ENCODE peak calls at places on chromosomes 12 and 14, in six cellular contexts. T, N, J, M, I and Q are unnamed samples.

GRCh38 chr14:95446470-95446869 is 70.0 kb downstream of the SYNE3 start:
- DNase-seq in T (no peak), N (no peak), J (no peak), M (no peak), I (no peak), Q (no peak)

GRCh38 chr14:28406181-28406580 is 360.4 kb upstream of the FOXG1 start:
- DNase-seq in T (no peak), N (no peak), J (no peak), M (no peak), I (no peak), Q (no peak)

GRCh38 chr12:79206871-79207270 is 342.3 kb downstream of the SYT1 start:
- DNase-seq in T (no peak), N (no peak), J (no peak), M (no peak), I (no peak), Q (no peak)

GRCh38 chr14:52025952-52026510 is 36.7 kb downstream of the RTRAF start:
- DNase-seq in T (peak), N (no peak), J (no peak), M (no peak), I (no peak), Q (no peak)

GRCh38 chr14:70563869-70564268 is 29.1 kb upstream of the ADAM20 start:
- DNase-seq in T (no peak), N (no peak), J (no peak), M (no peak), I (no peak), Q (no peak)

GRCh38 chr12:95262808-95263207 is 45.2 kb downstream of the VEZT start:
- DNase-seq in T (peak), N (no peak), J (no peak), M (no peak), I (no peak), Q (no peak)

GRCh38 chr12:7788316-7788689 is 899 bp upstream of the NANOG start:
- DNase-seq in T (no peak), N (no peak), J (no peak), M (no peak), I (no peak), Q (no peak)

GRCh38 chr12:58081488-58081887 is 140.1 kb downstream of the ATP23 start:
- DNase-seq in T (no peak), N (no peak), J (no peak), M (no peak), I (no peak), Q (no peak)

GRCh38 chr12:99907210-99907609 is 77.5 kb downstream of the ANKS1B start:
- DNase-seq in T (no peak), N (peak), J (no peak), M (no peak), I (no peak), Q (no peak)

GRCh38 chr12:50103767-50104321 is at the start of gene GPD1:
- DNase-seq in T (peak), N (peak), J (no peak), M (peak), I (no peak), Q (peak)

GRCh38 chr12:26736563-26737486 is 96.2 kb downstream of the ITPR2 start:
- DNase-seq in T (peak), N (no peak), J (no peak), M (peak), I (no peak), Q (no peak)

GRCh38 chr12:90515199-90516175 is 439.5 kb downstream of the CCER1 start:
- DNase-seq in T (peak), N (no peak), J (no peak), M (no peak), I (peak), Q (no peak)

GRCh38 chr12:48220701-48221100 is 17.6 kb upstream of the OR10AD1 start:
- DNase-seq in T (no peak), N (no peak), J (no peak), M (no peak), I (no peak), Q (no peak)

GRCh38 chr14:105842105-105842504 is 315.7 kb downstream of the TMEM121 start:
- DNase-seq in T (no peak), N (no peak), J (no peak), M (no peak), I (no peak), Q (no peak)

GRCh38 chr14:67461341-67461985 is 27.1 kb downstream of the TMEM229B start:
- DNase-seq in T (peak), N (no peak), J (no peak), M (no peak), I (no peak), Q (no peak)

GRCh38 chr12:93857279-93857894 is 180.2 kb downstream of the CRADD start:
- DNase-seq in T (peak), N (no peak), J (no peak), M (no peak), I (no peak), Q (no peak)

GRCh38 chr14:56794088-56794556 is 16.2 kb downstream of the OTX2 start:
- DNase-seq in T (no peak), N (no peak), J (no peak), M (no peak), I (no peak), Q (no peak)

GRCh38 chr12:28059220-28059619 is 86.7 kb upstream of the PTHLH start:
- DNase-seq in T (no peak), N (no peak), J (no peak), M (no peak), I (no peak), Q (no peak)

GRCh38 chr12:11085419-11085818 is 6.7 kb downstream of the TAS2R43 start:
- DNase-seq in T (no peak), N (no peak), J (no peak), M (no peak), I (peak), Q (no peak)

DNA sequence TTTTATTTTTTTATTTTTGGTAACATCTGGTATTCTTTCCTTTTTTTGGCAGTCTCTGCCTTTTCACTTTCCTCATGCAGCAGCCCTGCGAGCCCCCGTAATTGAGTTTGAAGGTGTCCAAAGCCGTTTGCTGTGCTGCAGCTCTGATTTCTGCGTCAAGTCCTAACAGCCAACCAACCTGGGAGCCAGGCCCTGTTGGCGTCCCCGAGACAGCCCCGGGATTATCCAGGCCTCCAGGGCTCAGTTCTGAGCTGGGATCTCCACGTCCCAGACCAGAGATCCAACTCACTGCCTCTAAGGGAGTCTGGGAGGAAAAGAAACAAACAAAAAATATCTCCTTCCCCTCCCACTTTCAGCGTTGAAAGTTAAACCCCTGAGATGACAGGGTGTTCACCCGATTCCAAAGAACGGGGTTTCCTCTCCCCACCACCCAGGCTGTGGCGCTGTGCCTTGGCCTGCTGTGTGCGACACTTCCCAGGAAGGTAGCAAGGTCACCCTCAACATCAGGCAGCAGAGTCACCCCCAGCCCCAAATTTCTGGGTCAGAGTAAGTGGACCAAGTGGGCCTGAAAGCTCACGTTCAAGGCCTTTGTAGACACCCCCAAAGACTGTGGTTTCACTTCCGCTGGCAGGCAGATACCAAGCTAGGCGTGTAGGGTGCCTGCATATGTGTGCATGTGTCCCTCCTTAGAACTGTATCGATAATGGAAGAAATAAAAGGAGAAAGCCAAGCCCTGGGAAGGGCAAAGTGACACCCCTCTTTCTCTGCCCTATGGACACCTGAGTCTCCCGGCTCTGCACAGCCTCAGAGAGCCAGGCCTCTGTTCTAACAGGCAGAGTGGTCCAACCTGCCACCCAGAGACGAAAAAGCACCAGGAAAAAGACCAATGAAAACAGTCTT is 11.1 kb downstream of the BCL11B start:
- DNase-seq in T (no peak), N (no peak), J (no peak), M (no peak), I (no peak), Q (no peak)
- TF ChIP-seq SMC3 in T (no peak), N (no peak), J (no peak), M (no peak), I (no peak), Q (no peak)

GRCh38 chr12:65019696-65020095 is 101.4 kb downstream of the WIF1 start:
- DNase-seq in T (no peak), N (no peak), J (no peak), M (no peak), I (no peak), Q (no peak)
- TF ChIP-seq SMC3 in T (no peak), N (no peak), J (no peak), M (no peak), I (no peak), Q (no peak)

DNA sequence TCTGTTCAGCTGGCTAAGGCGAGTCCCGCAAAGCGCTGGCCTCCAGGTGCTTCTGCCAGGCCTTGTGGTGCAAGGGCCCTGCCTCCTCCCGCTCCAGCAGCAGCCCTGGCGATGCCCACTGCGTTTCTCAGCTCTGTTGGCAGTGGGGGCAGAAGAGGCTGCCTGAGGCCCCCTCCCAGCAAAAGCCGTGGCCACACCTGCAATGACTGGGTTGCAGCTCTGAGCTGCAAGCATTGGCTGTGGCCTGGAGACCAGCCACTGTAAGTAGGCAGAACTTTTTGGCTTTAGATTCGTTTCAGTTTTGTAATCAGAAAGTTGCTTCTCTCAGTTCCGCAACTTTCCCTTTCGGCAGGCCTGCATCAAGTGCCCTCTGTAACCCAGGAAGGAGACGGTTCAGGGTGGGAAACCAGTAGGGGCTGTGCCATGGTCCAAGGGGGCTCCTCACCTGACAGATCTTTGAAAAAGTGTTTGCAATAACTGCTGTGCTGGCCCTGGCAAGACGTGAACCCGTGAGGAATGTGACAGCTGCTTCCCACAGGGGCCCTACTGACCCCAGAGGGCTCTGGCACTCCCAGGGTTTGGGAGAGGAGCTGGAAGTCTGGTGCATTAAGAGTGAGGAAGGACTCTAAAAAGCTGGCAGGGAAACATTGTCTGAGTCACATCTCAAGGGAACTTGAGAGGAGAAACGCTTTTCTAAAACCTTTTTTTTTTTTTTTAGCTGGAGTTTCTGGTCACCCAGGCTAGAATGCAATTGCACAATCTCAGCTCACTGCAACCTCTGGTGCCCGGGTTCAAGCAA is 54.5 kb upstream of the MAX start:
- DNase-seq in T (peak), N (no peak), J (no peak), M (no peak), I (peak), Q (no peak)
- TF ChIP-seq SMC3 in T (no peak), N (no peak), J (no peak), M (no peak), I (no peak), Q (no peak)

GRCh38 chr14:89907655-89908054 is 46.9 kb downstream of the EFCAB11 start:
- DNase-seq in T (no peak), N (no peak), J (no peak), M (no peak), I (no peak), Q (no peak)
- TF ChIP-seq SMC3 in T (no peak), N (no peak), J (no peak), M (no peak), I (no peak), Q (no peak)

GRCh38 chr14:75249251-75249957 is 29.2 kb upstream of the FOS start:
- DNase-seq in T (no peak), N (no peak), J (no peak), M (no peak), I (peak), Q (peak)
- TF ChIP-seq SMC3 in T (no peak), N (no peak), J (no peak), M (no peak), I (peak), Q (no peak)

GRCh38 chr12:122867701-122868461 is 28.0 kb downstream of the VPS37B start:
- DNase-seq in T (no peak), N (peak), J (peak), M (peak), I (no peak), Q (peak)
- TF ChIP-seq SMC3 in T (no peak), N (no peak), J (peak), M (peak), I (no peak), Q (peak)